ENCODE peak calls at places on chromosome 7, in ten cellular contexts. S is body of pancreas; Y is HEK293T; E is cardiac muscle cell; Q is stimulated activated CD8-positive, alpha-beta memory T cell treated with anti-CD3 and anti-CD28 coated beads, Interleukin-2, amount 100 ng/mL, for 1 hour; M is occipital lobe; D is iPS-NIHi11; F is NCI-H2081; L is GOT3; K is M059J. A is an unnamed sample.

GRCh38 chr7:131629203-131629871 is 72.9 kb upstream of the PODXL start:
- DNase-seq in D (no peak), K (peak; percentile 87), S (no peak), Q (no peak), M (no peak), F (no peak), L (no peak), E (no peak), Y (no peak), A (no peak)

GRCh38 chr7:115632636-115633035 is 397.9 kb downstream of the TFEC start:
- DNase-seq in Q (no peak), M (no peak), F (no peak), Y (no peak), S (no peak), D (no peak), E (no peak), K (no peak), L (no peak), A (no peak)

GRCh38 chr7:81604075-81604807 is 165.6 kb downstream of the HGF start:
- DNase-seq in K (peak; percentile 86), L (no peak), F (no peak), Y (no peak), E (no peak), S (no peak), D (no peak), Q (no peak), M (no peak), A (no peak)

GRCh38 chr7:100584677-100585510 is 1.0 kb downstream of the LRCH4 start:
- DNase-seq in D (peak; percentile 69), Y (no peak), L (no peak), Q (no peak), F (peak; percentile 20), S (peak; percentile 71), E (peak; percentile 65), M (no peak), K (peak; percentile 70), A (no peak)

GRCh38 chr7:95845007-95845406 is 72.7 kb downstream of the DYNC1I1 start:
- DNase-seq in E (no peak), Y (no peak), D (no peak), M (no peak), Q (no peak), F (no peak), K (no peak), L (no peak), S (no peak), A (no peak)

GRCh38 chr7:147771344-147771743 is 819.2 kb upstream of the C7orf33 start:
- DNase-seq in F (no peak), Q (no peak), E (no peak), M (peak; percentile 18), Y (no peak), D (no peak), S (no peak), K (no peak), L (no peak), A (no peak)

GRCh38 chr7:25851332-25852248 is 300.4 kb upstream of the NFE2L3 start:
- DNase-seq in D (peak; percentile 66), M (peak; percentile 63), L (peak; percentile 71), Q (no peak), E (peak; percentile 90), K (peak; percentile 85), Y (peak; percentile 70), S (peak; percentile 81), F (peak; percentile 85), A (no peak)

GRCh38 chr7:155773531-155773930 is 38.7 kb downstream of the SHH start:
- DNase-seq in L (no peak), K (no peak), S (no peak), D (no peak), E (no peak), Y (no peak), M (no peak), F (no peak), Q (no peak), A (no peak)

GRCh38 chr7:48193421-48193820 is 22.2 kb downstream of the ABCA13 start:
- DNase-seq in Q (no peak), E (no peak), D (no peak), K (no peak), S (no peak), M (no peak), Y (no peak), L (no peak), F (no peak), A (no peak)

GRCh38 chr7:22853674-22854157 is 31.1 kb upstream of the TOMM7 start:
- DNase-seq in M (no peak), F (no peak), Q (no peak), L (no peak), D (no peak), S (no peak), Y (no peak), K (no peak), E (peak; percentile 25), A (no peak)

GRCh38 chr7:55308186-55308929 is 56.8 kb upstream of the LANCL2 start:
- DNase-seq in K (peak; percentile 70), F (no peak), Y (no peak), S (no peak), D (no peak), L (no peak), Q (no peak), M (no peak), E (peak; percentile 17), A (peak; percentile 27)

GRCh38 chr7:132979524-132979923 is 102.4 kb downstream of the CHCHD3 start:
- DNase-seq in F (no peak), Q (no peak), K (no peak), M (no peak), L (no peak), S (no peak), Y (no peak), E (no peak), D (no peak), A (no peak)

GRCh38 chr7:158286210-158286609 is 301.4 kb downstream of the PTPRN2 start:
- DNase-seq in S (no peak), L (no peak), Y (no peak), D (no peak), M (no peak), F (no peak), Q (no peak), E (no peak), K (no peak), A (no peak)

GRCh38 chr7:123917878-123918277 is 7.2 kb upstream of the SPAM1 start:
- DNase-seq in F (no peak), M (no peak), E (no peak), D (no peak), L (no peak), Q (no peak), S (no peak), K (no peak), Y (no peak), A (no peak)

GRCh38 chr7:27434729-27435400 is 192.3 kb downstream of the EVX1 start:
- DNase-seq in F (no peak), S (no peak), L (no peak), Q (no peak), M (no peak), D (no peak), E (no peak), Y (no peak), K (peak; percentile 74), A (no peak)

GRCh38 chr7:36131026-36131425 is 22.0 kb upstream of the EEPD1 start:
- DNase-seq in Y (no peak), K (no peak), Q (no peak), D (no peak), L (no peak), E (no peak), S (no peak), M (no peak), F (no peak), A (no peak)

GRCh38 chr7:24336461-24336860 is 52.5 kb downstream of the NPY start:
- DNase-seq in Y (no peak), Q (no peak), K (no peak), M (no peak), F (no peak), D (no peak), E (peak; percentile 28), L (no peak), S (no peak), A (no peak)

GRCh38 chr7:100024020-100024619 is 8.7 kb downstream of the ZKSCAN1 start:
- DNase-seq in D (no peak), F (no peak), M (no peak), K (no peak), Y (no peak), S (peak; percentile 39), L (no peak), E (no peak), Q (no peak), A (no peak)

GRCh38 chr7:17530249-17530648 is 231.8 kb downstream of the AHR start:
- DNase-seq in Q (no peak), K (no peak), E (peak; percentile 51), L (no peak), M (no peak), Y (no peak), D (no peak), S (no peak), F (no peak), A (no peak)

GRCh38 chr7:131115340-131115739 is 212.3 kb upstream of the MKLN1 start:
- DNase-seq in K (no peak), E (no peak), M (no peak), F (no peak), D (no peak), S (no peak), Q (no peak), Y (no peak), L (no peak), A (no peak)

GRCh38 chr7:77536413-77537135 is 521 bp upstream of the PTPN12 start:
- DNase-seq in F (peak; percentile 98), M (peak; percentile 98), E (peak; percentile 98), D (peak; percentile 99), Q (peak; percentile 96), K (peak; percentile 98), S (peak; percentile 98), L (peak; percentile 90), Y (peak; percentile 98), A (peak; percentile 92)

GRCh38 chr7:90178592-90179279 is 24.5 kb downstream of the STEAP1 start:
- DNase-seq in Q (no peak), F (no peak), M (no peak), E (no peak), S (no peak), D (no peak), K (peak; percentile 97), L (no peak), Y (no peak), A (no peak)

GRCh38 chr7:12013983-12014382 is 182.0 kb upstream of the THSD7A start:
- DNase-seq in D (no peak), E (no peak), Y (no peak), F (no peak), L (no peak), M (no peak), S (no peak), Q (no peak), K (no peak), A (no peak)

GRCh38 chr7:27923308-27923980 is 183.5 kb downstream of the TAX1BP1 start:
- DNase-seq in D (no peak), M (no peak), S (no peak), F (no peak), Q (no peak), Y (no peak), K (no peak), E (no peak), L (no peak), A (no peak)

GRCh38 chr7:158811461-158811860 is 17.8 kb downstream of the ESYT2 start:
- DNase-seq in M (no peak), D (no peak), L (no peak), S (peak; percentile 60), Q (no peak), Y (no peak), F (no peak), K (peak; percentile 67), E (no peak), A (no peak)

GRCh38 chr7:17689361-17689760 is 250.9 kb downstream of the SNX13 start:
- DNase-seq in D (no peak), M (no peak), Q (no peak), E (no peak), Y (no peak), L (no peak), S (no peak), F (no peak), K (peak; percentile 29), A (no peak)

GRCh38 chr7:83301416-83301815 is 138.7 kb upstream of the PCLO start:
- DNase-seq in L (no peak), Q (no peak), S (no peak), Y (no peak), F (no peak), K (peak; percentile 13), M (no peak), D (no peak), E (no peak), A (no peak)

GRCh38 chr7:73960548-73960947 is 67.4 kb upstream of the ELN start:
- DNase-seq in F (no peak), K (peak; percentile 28), D (no peak), S (peak; percentile 31), E (no peak), L (no peak), M (no peak), Y (no peak), Q (no peak), A (no peak)